ENCODE peak calls at places on chromosomes 11 and 22, in four cellular contexts. One of them, this sample, is unnamed.

GRCh38 chr11:78961938-78962701 is 387.5 kb upstream of the NARS2 start:
- DNase-seq in GM23338: peak; percentile 94
- DNase-seq in PC-3: peak; percentile 74
- DNase-seq in psoas muscle: no peak
- DNase-seq in this sample: no peak

GRCh38 chr11:10674440-10674855 is 19.1 kb downstream of the IRAG1 start:
- DNase-seq in GM23338: no peak
- DNase-seq in PC-3: no peak
- DNase-seq in psoas muscle: peak; percentile 67
- DNase-seq in this sample: no peak

GRCh38 chr22:47198801-47199251 is 436.4 kb downstream of the TBC1D22A start:
- DNase-seq in GM23338: no peak
- DNase-seq in PC-3: no peak
- DNase-seq in psoas muscle: no peak
- DNase-seq in this sample: no peak

GRCh38 chr11:66277475-66278391 is at the start of gene CNIH2:
- DNase-seq in GM23338: peak; percentile 69
- DNase-seq in PC-3: peak; percentile 50
- DNase-seq in psoas muscle: peak; percentile 57
- DNase-seq in this sample: peak; percentile 29

GRCh38 chr22:47837703-47838102 is 1075.3 kb downstream of the TBC1D22A start:
- DNase-seq in GM23338: peak; percentile 32
- DNase-seq in PC-3: peak; percentile 54
- DNase-seq in psoas muscle: no peak
- DNase-seq in this sample: no peak

GRCh38 chr11:118194835-118195627 is 18.6 kb upstream of the SCN2B start:
- DNase-seq in GM23338: no peak
- DNase-seq in PC-3: peak; percentile 96
- DNase-seq in psoas muscle: peak; percentile 91
- DNase-seq in this sample: peak; percentile 86

GRCh38 chr22:45268958-45269844 is 15.5 kb upstream of the UPK3A start:
- DNase-seq in GM23338: peak; percentile 88
- DNase-seq in PC-3: peak; percentile 78
- DNase-seq in psoas muscle: peak; percentile 95
- DNase-seq in this sample: peak; percentile 74

GRCh38 chr11:19756675-19757475 is 44.2 kb downstream of the NAV2 start:
- DNase-seq in GM23338: no peak
- DNase-seq in PC-3: no peak
- DNase-seq in psoas muscle: no peak
- DNase-seq in this sample: no peak

GRCh38 chr11:69321877-69322350 is 28.0 kb downstream of the MYEOV start:
- DNase-seq in GM23338: no peak
- DNase-seq in PC-3: peak; percentile 98
- DNase-seq in psoas muscle: no peak
- DNase-seq in this sample: peak; percentile 58

GRCh38 chr11:65477271-65478029 is 21.4 kb upstream of the MALAT1 start:
- DNase-seq in GM23338: peak; percentile 96
- DNase-seq in PC-3: peak; percentile 97
- DNase-seq in psoas muscle: peak; percentile 99
- DNase-seq in this sample: peak; percentile 94

GRCh38 chr11:119419834-119420492 is 3.0 kb downstream of the THY1 start:
- DNase-seq in GM23338: no peak
- DNase-seq in PC-3: no peak
- DNase-seq in psoas muscle: no peak
- DNase-seq in this sample: no peak

GRCh38 chr11:33399421-33399820 is 142.2 kb downstream of the HIPK3 start:
- DNase-seq in GM23338: no peak
- DNase-seq in PC-3: no peak
- DNase-seq in psoas muscle: no peak
- DNase-seq in this sample: no peak

GRCh38 chr11:120400564-120401364 is 64.6 kb downstream of the ARHGEF12 start:
- DNase-seq in GM23338: no peak
- DNase-seq in PC-3: peak; percentile 97
- DNase-seq in psoas muscle: no peak
- DNase-seq in this sample: peak; percentile 84

GRCh38 chr11:22707119-22707899 is 40.9 kb downstream of the GAS2 start:
- DNase-seq in GM23338: no peak
- DNase-seq in PC-3: no peak
- DNase-seq in psoas muscle: no peak
- DNase-seq in this sample: no peak

GRCh38 chr11:10540546-10540914 is 457 bp downstream of the RNF141 start:
- DNase-seq in GM23338: peak; percentile 58
- DNase-seq in PC-3: no peak
- DNase-seq in psoas muscle: no peak
- DNase-seq in this sample: no peak

GRCh38 chr11:108525161-108525560 is 27.0 kb upstream of the POGLUT3 start:
- DNase-seq in GM23338: no peak
- DNase-seq in PC-3: no peak
- DNase-seq in psoas muscle: no peak
- DNase-seq in this sample: no peak

GRCh38 chr22:42620084-42620483 is 5.4 kb upstream of the POLDIP3 start:
- DNase-seq in GM23338: no peak
- DNase-seq in PC-3: no peak
- DNase-seq in psoas muscle: no peak
- DNase-seq in this sample: no peak

GRCh38 chr11:131910491-131911387 is 540.3 kb downstream of the NTM start:
- DNase-seq in GM23338: peak; percentile 61
- DNase-seq in PC-3: no peak
- DNase-seq in psoas muscle: no peak
- DNase-seq in this sample: peak; percentile 22

GRCh38 chr11:60377737-60378136 is 595 bp upstream of the MS4A7 start:
- DNase-seq in GM23338: no peak
- DNase-seq in PC-3: peak; percentile 6
- DNase-seq in psoas muscle: peak; percentile 54
- DNase-seq in this sample: no peak

GRCh38 chr11:36376888-36377758 is 81.0 kb downstream of the PRR5L start:
- DNase-seq in GM23338: peak; percentile 87
- DNase-seq in PC-3: no peak
- DNase-seq in psoas muscle: peak; percentile 78
- DNase-seq in this sample: peak; percentile 33

GRCh38 chr11:3010521-3011275 is 18.6 kb upstream of the NAP1L4 start:
- DNase-seq in GM23338: no peak
- DNase-seq in PC-3: no peak
- DNase-seq in psoas muscle: no peak
- DNase-seq in this sample: no peak

GRCh38 chr22:45314054-45314721 is 4.5 kb downstream of the FAM118A start:
- DNase-seq in GM23338: no peak
- DNase-seq in PC-3: no peak
- DNase-seq in psoas muscle: no peak
- DNase-seq in this sample: no peak

DNA sequence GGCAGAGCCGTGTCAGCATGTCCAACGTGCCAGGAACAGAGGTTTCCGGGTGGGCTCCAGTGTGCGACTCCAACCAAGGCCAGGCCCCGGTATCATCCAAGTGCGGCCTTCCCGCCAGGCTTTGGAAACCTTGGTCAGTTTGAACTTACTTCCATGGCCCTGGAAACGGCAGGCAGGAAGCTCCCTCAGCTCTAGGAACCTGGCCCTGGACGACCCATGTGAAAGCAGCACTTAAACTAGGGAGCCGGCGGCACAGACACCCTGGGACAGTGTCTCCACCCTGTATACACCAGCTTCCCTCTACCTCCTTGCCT is 65.2 kb downstream of the MYH9 start:
- DNase-seq in GM23338: no peak
- DNase-seq in PC-3: no peak
- DNase-seq in psoas muscle: no peak
- DNase-seq in this sample: no peak
- H3K27ac ChIP-seq in GM23338: peak overlapping the region; percentile 59
- H3K27ac ChIP-seq in PC-3: no peak overlapping the region
- H3K27ac ChIP-seq in psoas muscle: peak overlapping the region; percentile 86
- H3K27ac ChIP-seq in this sample: peak overlapping the region; percentile 100

GRCh38 chr22:29814003-29814402 is 24.1 kb downstream of the ASCC2 start:
- DNase-seq in GM23338: no peak
- DNase-seq in PC-3: peak; percentile 29
- DNase-seq in psoas muscle: no peak
- DNase-seq in this sample: no peak

GRCh38 chr22:29811377-29811776 is 26.7 kb downstream of the ASCC2 start:
- DNase-seq in GM23338: no peak
- DNase-seq in PC-3: peak; percentile 37
- DNase-seq in psoas muscle: no peak
- DNase-seq in this sample: no peak

GRCh38 chr22:29815580-29815979 is 22.5 kb downstream of the ASCC2 start:
- DNase-seq in GM23338: no peak
- DNase-seq in PC-3: no peak
- DNase-seq in psoas muscle: no peak
- DNase-seq in this sample: no peak

GRCh38 chr22:29813126-29813525 is 24.9 kb downstream of the ASCC2 start:
- DNase-seq in GM23338: no peak
- DNase-seq in PC-3: no peak
- DNase-seq in psoas muscle: no peak
- DNase-seq in this sample: no peak

GRCh38 chr22:29813563-29813962 is 24.5 kb downstream of the ASCC2 start:
- DNase-seq in GM23338: peak; percentile 39
- DNase-seq in PC-3: peak; percentile 55
- DNase-seq in psoas muscle: no peak
- DNase-seq in this sample: peak; percentile 30
- TF ChIP-seq CTCF in GM23338: peak; percentile 42
- TF ChIP-seq CTCF in PC-3: peak; percentile 51
- TF ChIP-seq CTCF in psoas muscle: no peak
- TF ChIP-seq CTCF in this sample: no peak

DNA sequence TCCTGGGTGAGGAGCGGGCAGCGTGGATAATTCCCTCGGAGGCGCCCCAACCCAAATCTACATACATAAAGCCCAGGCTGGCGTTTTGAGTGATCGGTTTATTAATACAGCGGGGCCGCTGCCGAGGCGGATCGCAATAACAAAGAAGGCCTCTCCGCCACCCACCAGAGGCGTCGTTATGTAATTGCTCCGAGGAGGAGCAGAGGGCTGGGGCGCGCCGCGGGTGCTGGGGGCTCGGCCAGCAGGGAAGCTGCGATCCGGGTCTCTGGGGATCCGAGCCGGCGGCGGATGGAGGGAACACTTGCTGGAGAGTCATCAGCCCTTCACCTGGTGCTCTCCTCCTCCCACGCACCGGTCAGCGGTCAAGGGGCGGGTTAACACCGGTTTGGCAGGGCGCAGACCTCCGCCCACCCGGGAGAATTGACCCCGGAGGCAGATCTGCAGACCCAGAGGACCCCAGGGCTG is 6.4 kb upstream of the TP53I11 start:
- DNase-seq in GM23338: peak; percentile 70
- DNase-seq in PC-3: no peak
- DNase-seq in psoas muscle: no peak
- DNase-seq in this sample: no peak
- H3K27ac ChIP-seq in GM23338: no peak overlapping the region
- H3K27ac ChIP-seq in PC-3: no peak overlapping the region
- H3K27ac ChIP-seq in psoas muscle: no peak overlapping the region
- H3K27ac ChIP-seq in this sample: no peak overlapping the region

GRCh38 chr11:396948-397548 is 3.0 kb downstream of the PKP3 start:
- DNase-seq in GM23338: no peak
- DNase-seq in PC-3: no peak
- DNase-seq in psoas muscle: peak; percentile 74
- DNase-seq in this sample: no peak
- TF ChIP-seq CTCF in GM23338: no peak
- TF ChIP-seq CTCF in PC-3: no peak
- TF ChIP-seq CTCF in psoas muscle: peak; percentile 45
- TF ChIP-seq CTCF in this sample: no peak

GRCh38 chr11:73172992-73173656 is 31.0 kb upstream of the FCHSD2 start:
- DNase-seq in GM23338: no peak
- DNase-seq in PC-3: no peak
- DNase-seq in psoas muscle: no peak
- DNase-seq in this sample: no peak

GRCh38 chr11:73171762-73172161 is 29.6 kb upstream of the FCHSD2 start:
- DNase-seq in GM23338: no peak
- DNase-seq in PC-3: peak; percentile 56
- DNase-seq in psoas muscle: peak; percentile 13
- DNase-seq in this sample: no peak

GRCh38 chr11:73167555-73167954 is 25.4 kb upstream of the FCHSD2 start:
- DNase-seq in GM23338: no peak
- DNase-seq in PC-3: no peak
- DNase-seq in psoas muscle: no peak
- DNase-seq in this sample: no peak

GRCh38 chr11:73168925-73169579 is 26.9 kb upstream of the FCHSD2 start:
- DNase-seq in GM23338: no peak
- DNase-seq in PC-3: no peak
- DNase-seq in psoas muscle: peak; percentile 60
- DNase-seq in this sample: no peak

GRCh38 chr11:73170140-73170539 is 28.0 kb upstream of the FCHSD2 start:
- DNase-seq in GM23338: no peak
- DNase-seq in PC-3: no peak
- DNase-seq in psoas muscle: peak; percentile 14
- DNase-seq in this sample: no peak
- H3K27ac ChIP-seq in GM23338: no peak overlapping the region
- H3K27ac ChIP-seq in PC-3: no peak overlapping the region
- H3K27ac ChIP-seq in psoas muscle: no peak overlapping the region
- H3K27ac ChIP-seq in this sample: no peak overlapping the region

DNA sequence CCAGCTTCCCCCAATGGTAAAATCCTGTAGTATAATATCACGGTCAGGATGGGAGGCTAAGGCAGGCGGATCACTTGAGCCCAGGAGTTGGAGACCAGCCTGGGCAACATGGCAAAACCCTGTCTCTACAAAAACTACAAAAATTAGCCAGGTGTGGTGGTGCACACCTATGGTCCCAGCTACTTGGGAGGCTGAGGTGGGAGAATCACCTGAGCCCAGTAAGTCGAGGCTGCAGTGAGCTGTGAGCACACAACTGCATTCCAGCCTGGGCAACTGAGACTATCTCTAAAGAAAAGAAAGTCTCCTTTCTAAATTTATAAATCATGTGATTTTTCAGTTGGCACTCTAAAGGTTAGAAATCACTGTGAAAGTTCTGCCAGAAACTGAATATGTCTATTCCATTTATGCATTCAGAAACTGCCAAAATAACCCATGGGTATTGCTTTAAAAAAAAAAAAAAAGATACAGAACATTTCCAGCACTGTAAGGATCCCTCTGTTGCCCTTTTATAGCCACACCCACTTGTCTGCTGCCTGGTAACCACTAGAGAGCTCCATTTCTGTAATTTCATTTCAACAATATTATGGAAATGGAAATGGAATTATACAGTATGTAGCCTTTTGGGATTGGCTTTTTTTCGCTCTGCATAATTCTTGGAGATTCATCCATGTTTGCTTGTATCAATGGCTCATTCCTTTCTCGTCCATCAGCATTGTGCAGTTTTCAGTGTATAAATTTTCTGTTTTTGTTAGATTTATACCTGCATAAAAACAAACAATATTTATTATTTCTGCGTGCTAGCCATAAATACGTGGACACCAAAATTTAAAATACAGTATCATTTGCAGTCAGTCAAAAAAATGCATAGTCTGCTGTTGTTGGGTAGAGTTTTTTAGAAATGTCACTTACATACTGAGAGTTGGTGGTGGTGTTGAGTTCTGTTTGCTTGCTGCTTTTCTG is 9.4 kb downstream of the CDC45 start:
- DNase-seq in GM23338: no peak
- DNase-seq in PC-3: peak; percentile 13
- DNase-seq in psoas muscle: no peak
- DNase-seq in this sample: no peak
- TF ChIP-seq CTCF in GM23338: no peak
- TF ChIP-seq CTCF in PC-3: no peak
- TF ChIP-seq CTCF in psoas muscle: no peak
- TF ChIP-seq CTCF in this sample: no peak